ENCODE peak calls at places on chromosomes 3 and 15, in five cellular contexts. C is breast epithelium, E is left ventricle myocardium inferior, A is gastrocnemius medialis, U is fibroblast of lung. Q is an unnamed sample.

GRCh38 chr3:58416191-58416590 is 17.4 kb downstream of the PDHB start:
- DNase-seq in A (no peak), E (no peak), U (no peak), C (no peak), Q (no peak)

GRCh38 chr3:39130026-39130425 is 22.5 kb downstream of the TTC21A start:
- DNase-seq in U (no peak), E (no peak), C (no peak), A (no peak), Q (no peak)

GRCh38 chr3:148333091-148333490 is 364.6 kb upstream of the AGTR1 start:
- DNase-seq in C (no peak), A (no peak), E (no peak), U (no peak), Q (no peak)

GRCh38 chr3:102460579-102460978 is 25.8 kb downstream of the ZPLD1 start:
- DNase-seq in U (no peak), A (no peak), E (no peak), C (no peak), Q (no peak)

GRCh38 chr3:144810150-144810549 is 838.5 kb downstream of the DIPK2A start:
- DNase-seq in A (no peak), U (no peak), C (no peak), E (no peak), Q (no peak)

GRCh38 chr3:51099794-51100542 is 285.1 kb upstream of the MANF start:
- DNase-seq in C (no peak), A (no peak), E (peak; percentile 18), U (peak; percentile 62), Q (no peak)

GRCh38 chr3:186640473-186640818 is 247 bp downstream of the FETUB start:
- DNase-seq in E (peak; percentile 18), C (peak; percentile 57), U (no peak), A (no peak), Q (peak; percentile 89)

GRCh38 chr15:41502787-41503668 is 9.4 kb downstream of the ITPKA start:
- DNase-seq in A (no peak), E (no peak), C (no peak), U (no peak), Q (no peak)

GRCh38 chr15:42404461-42405235 is 45.3 kb downstream of the CAPN3 start:
- DNase-seq in E (no peak), U (no peak), A (peak; percentile 49), C (no peak), Q (no peak)

GRCh38 chr3:14452676-14453367 is 50.4 kb downstream of the SLC6A6 start:
- DNase-seq in E (peak; percentile 90), C (peak; percentile 85), U (peak; percentile 99), A (peak; percentile 92), Q (no peak)

GRCh38 chr15:42616107-42616506 is 40.7 kb downstream of the STARD9 start:
- DNase-seq in U (no peak), C (no peak), E (no peak), A (no peak), Q (no peak)

GRCh38 chr15:68344600-68344999 is 67.1 kb downstream of the FEM1B start:
- DNase-seq in E (no peak), A (no peak), U (no peak), C (no peak), Q (no peak)

GRCh38 chr3:122679467-122680291 is 960 bp upstream of the PARP14 start:
- DNase-seq in E (no peak), A (peak; percentile 22), C (no peak), U (no peak), Q (no peak)

GRCh38 chr3:123883656-123884257 is 375 bp downstream of the MYLK start:
- DNase-seq in E (no peak), U (peak; percentile 24), C (no peak), A (no peak), Q (no peak)

GRCh38 chr15:64566629-64567427 is 106.5 kb downstream of the ZNF609 start:
- DNase-seq in C (no peak), A (no peak), E (no peak), U (no peak), Q (no peak)

GRCh38 chr3:172201990-172202318 is 162.6 kb downstream of the FNDC3B start:
- DNase-seq in U (peak; percentile 98), A (no peak), C (no peak), E (no peak), Q (no peak)

GRCh38 chr15:84402856-84403608 is 167.5 kb downstream of the GOLGA6L4 start:
- DNase-seq in C (no peak), A (no peak), E (no peak), U (no peak), Q (peak; percentile 72)

GRCh38 chr3:166752214-166752613 is 627.9 kb downstream of the ZBBX start:
- DNase-seq in C (no peak), A (no peak), E (no peak), U (no peak), Q (no peak)

GRCh38 chr3:181292984-181293383 is 303.4 kb upstream of the DNAJC19 start:
- DNase-seq in E (no peak), U (peak; percentile 39), C (no peak), A (no peak), Q (no peak)

GRCh38 chr3:36714343-36714742 is 50.0 kb downstream of the DCLK3 start:
- DNase-seq in U (no peak), C (no peak), E (no peak), A (no peak), Q (no peak)

GRCh38 chr15:80251505-80252280 is at the start of gene CTXND1:
- DNase-seq in U (no peak), A (no peak), E (no peak), C (no peak), Q (peak; percentile 60)

GRCh38 chr3:142971431-142971830 is 8.0 kb upstream of the PAQR9 start:
- DNase-seq in U (no peak), A (no peak), E (no peak), C (no peak), Q (no peak)

GRCh38 chr3:84600703-84601225 is 358.0 kb upstream of the CADM2 start:
- DNase-seq in E (no peak), A (no peak), C (no peak), U (no peak), Q (no peak)

GRCh38 chr3:20141841-20142240 is 44.2 kb downstream of the SGO1 start:
- DNase-seq in A (peak; percentile 46), C (no peak), E (peak; percentile 65), U (peak; percentile 60), Q (no peak)

GRCh38 chr3:118501152-118501551 is 533.5 kb downstream of the IGSF11 start:
- DNase-seq in U (peak; percentile 54), E (peak; percentile 46), C (no peak), A (no peak), Q (no peak)

GRCh38 chr15:100002091-100002620 is 268.9 kb upstream of the LYSMD4 start:
- DNase-seq in C (peak; percentile 20), E (no peak), U (no peak), A (no peak), Q (peak; percentile 66)

GRCh38 chr3:123038751-123039150 is 11.2 kb upstream of the SEMA5B start:
- DNase-seq in C (no peak), E (no peak), A (no peak), U (no peak), Q (no peak)

GRCh38 chr3:101377796-101378195 is 57.4 kb upstream of the IMPG2 start:
- DNase-seq in U (no peak), C (no peak), A (no peak), E (no peak), Q (no peak)

GRCh38 chr15:38662805-38663204 is 98.2 kb upstream of the RASGRP1 start:
- DNase-seq in E (no peak), C (no peak), A (no peak), U (no peak), Q (no peak)

GRCh38 chr3:40971191-40972168 is 227.8 kb upstream of the CTNNB1 start:
- DNase-seq in E (peak; percentile 49), C (no peak), A (peak; percentile 75), U (peak; percentile 91), Q (peak; percentile 73)
- TF ChIP-seq CTCF in E (peak; percentile 10), C (peak; percentile 40), A (no peak), U (no peak), Q (peak; percentile 13)

DNA sequence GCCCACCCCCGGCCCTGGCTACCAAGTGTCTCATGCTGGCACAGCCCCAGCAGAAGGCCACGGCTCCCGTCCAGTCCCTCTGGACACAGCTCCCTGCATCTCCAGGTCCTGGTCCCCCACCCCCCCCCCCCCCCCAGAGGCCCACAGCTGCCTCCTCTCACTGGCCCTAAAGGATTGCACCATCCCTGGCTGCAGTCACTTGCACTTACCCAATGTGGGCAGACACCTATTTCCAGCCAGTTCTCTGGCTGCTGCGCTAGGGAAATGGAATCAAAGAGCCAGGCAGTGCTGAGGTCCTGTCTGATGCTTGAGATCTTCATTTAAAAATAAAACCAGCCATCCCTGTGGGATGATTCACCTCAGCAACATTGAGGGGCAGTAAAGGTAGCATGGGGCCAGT is 346.4 kb downstream of the OCA2 start:
- DNase-seq in U (peak; percentile 18), A (no peak), C (no peak), E (no peak), Q (no peak)
- H3K9me3 ChIP-seq in U (no peaks in the 10 kb centered on the region), A (no peaks in the 10 kb centered on the region), C (no peaks in the 10 kb centered on the region), E (no peaks in the 10 kb centered on the region), Q (no peaks in the 10 kb centered on the region)

GRCh38 chr3:11224870-11225251 is 47.3 kb upstream of the ATG7 start:
- DNase-seq in C (no peak), E (no peak), U (no peak), A (no peak), Q (no peak)

GRCh38 chr3:11224010-11224409 is 48.2 kb upstream of the ATG7 start:
- DNase-seq in E (no peak), C (no peak), A (no peak), U (no peak), Q (no peak)

GRCh38 chr3:11226042-11226370 is 46.2 kb upstream of the ATG7 start:
- DNase-seq in U (no peak), C (no peak), A (no peak), E (no peak), Q (no peak)

GRCh38 chr3:11220230-11220629 is 52.0 kb upstream of the ATG7 start:
- DNase-seq in A (no peak), C (no peak), U (no peak), E (no peak), Q (no peak)

DNA sequence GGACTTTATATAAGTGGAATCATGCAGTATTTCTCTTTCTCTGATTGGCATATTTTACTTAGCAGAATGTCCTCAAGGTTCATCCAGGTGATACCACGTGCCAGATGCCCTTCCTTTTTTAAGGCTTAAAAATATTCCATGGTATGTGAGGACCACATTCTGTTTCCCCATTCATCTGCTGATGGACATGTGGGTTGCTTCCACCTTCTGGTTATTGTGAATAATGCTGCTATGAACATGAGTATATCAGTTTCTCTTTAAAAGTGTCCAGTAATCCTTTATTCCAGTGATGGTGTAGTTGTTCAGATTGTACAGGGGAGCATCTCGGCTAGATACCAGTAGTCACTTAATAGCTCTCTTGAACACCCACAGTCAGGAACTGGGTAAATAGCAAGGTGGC is 50.4 kb upstream of the ATG7 start:
- DNase-seq in U (no peak), E (no peak), C (no peak), A (no peak), Q (no peak)
- TF ChIP-seq CTCF in U (peak; percentile 19), E (peak; percentile 16), C (no peak), A (no peak), Q (peak; percentile 39)

DNA sequence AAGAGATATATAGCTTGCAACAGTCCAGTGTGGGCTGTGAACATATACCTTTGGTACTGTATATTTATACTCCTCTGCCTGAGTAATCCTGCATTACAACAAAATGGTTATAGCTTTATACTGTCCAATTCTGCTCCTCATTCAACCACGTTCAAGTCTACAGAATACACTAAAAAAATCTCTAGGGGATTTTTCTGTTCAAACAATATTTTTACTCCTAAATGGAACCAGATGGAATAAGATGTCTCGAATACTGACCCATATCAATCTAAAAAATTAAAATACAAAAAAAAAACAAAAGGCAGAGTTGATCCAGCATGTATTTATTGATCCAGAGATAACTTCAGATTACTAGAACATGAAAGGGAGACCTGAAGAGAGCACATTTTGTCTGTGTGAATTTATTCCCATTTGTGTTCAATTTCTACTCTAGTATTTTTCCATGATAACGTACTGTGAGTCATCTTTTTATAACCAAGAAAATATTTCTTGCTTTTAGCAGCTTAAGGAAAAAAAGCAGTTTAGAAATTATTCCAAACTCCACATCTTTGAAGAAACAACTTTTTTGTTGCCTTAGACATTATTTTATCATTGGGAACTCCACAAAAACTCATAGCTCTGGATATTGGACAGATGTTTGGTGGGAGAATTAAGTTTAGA is 910.7 kb downstream of the TBL1XR1 start:
- DNase-seq in U (no peak), E (no peak), C (no peak), A (no peak), Q (no peak)
- H3K9me3 ChIP-seq in U (no peaks in the 10 kb centered on the region), E (no peaks in the 10 kb centered on the region), C (no peaks in the 10 kb centered on the region), A (no peaks in the 10 kb centered on the region), Q (no peaks in the 10 kb centered on the region)

Q was measured in RWPE2.